ENCODE peak calls at places on chromosomes 5 and 9, in eight cellular contexts. One of them, this sample, is unnamed.
A peak's percentile ranks its signal among the peaks of the same experiment; 100 is the strongest.

GRCh38 chr5:119279093-119279492 is 76.7 kb upstream of the TNFAIP8 start:
- DNase-seq in cardiac muscle cell: no peak
- DNase-seq in mammary epithelial cell: no peak
- DNase-seq in uterus: no peak
- DNase-seq in glutamatergic neuron: no peak
- DNase-seq in tibial nerve: no peak
- DNase-seq in GM20000: no peak
- DNase-seq in Panc1: no peak
- DNase-seq in this sample: no peak

GRCh38 chr9:27204578-27204977 is 92.4 kb downstream of the EQTN start:
- DNase-seq in cardiac muscle cell: no peak
- DNase-seq in mammary epithelial cell: peak; percentile 61
- DNase-seq in uterus: no peak
- DNase-seq in glutamatergic neuron: no peak
- DNase-seq in tibial nerve: no peak
- DNase-seq in GM20000: no peak
- DNase-seq in Panc1: no peak
- DNase-seq in this sample: no peak

GRCh38 chr5:73230264-73231244 is 57.6 kb downstream of the TMEM174 start:
- DNase-seq in cardiac muscle cell: peak; percentile 17
- DNase-seq in mammary epithelial cell: no peak
- DNase-seq in uterus: no peak
- DNase-seq in glutamatergic neuron: peak; percentile 55
- DNase-seq in tibial nerve: no peak
- DNase-seq in GM20000: no peak
- DNase-seq in Panc1: no peak
- DNase-seq in this sample: peak; percentile 32

GRCh38 chr5:35947085-35947484 is 8.7 kb upstream of the CAPSL start:
- DNase-seq in cardiac muscle cell: no peak
- DNase-seq in mammary epithelial cell: no peak
- DNase-seq in uterus: no peak
- DNase-seq in glutamatergic neuron: no peak
- DNase-seq in tibial nerve: no peak
- DNase-seq in GM20000: no peak
- DNase-seq in Panc1: no peak
- DNase-seq in this sample: no peak

GRCh38 chr9:97548819-97549540 is 47.5 kb downstream of the TMOD1 start:
- DNase-seq in cardiac muscle cell: no peak
- DNase-seq in mammary epithelial cell: no peak
- DNase-seq in uterus: peak; percentile 21
- DNase-seq in glutamatergic neuron: no peak
- DNase-seq in tibial nerve: no peak
- DNase-seq in GM20000: no peak
- DNase-seq in Panc1: no peak
- DNase-seq in this sample: no peak

GRCh38 chr9:114390952-114391351 is 3.2 kb upstream of the AKNA start:
- DNase-seq in cardiac muscle cell: no peak
- DNase-seq in mammary epithelial cell: no peak
- DNase-seq in uterus: no peak
- DNase-seq in glutamatergic neuron: no peak
- DNase-seq in tibial nerve: no peak
- DNase-seq in GM20000: no peak
- DNase-seq in Panc1: no peak
- DNase-seq in this sample: no peak

GRCh38 chr5:82584631-82585030 is 306.5 kb upstream of the RPS23 start:
- DNase-seq in cardiac muscle cell: no peak
- DNase-seq in mammary epithelial cell: no peak
- DNase-seq in uterus: no peak
- DNase-seq in glutamatergic neuron: no peak
- DNase-seq in tibial nerve: no peak
- DNase-seq in GM20000: no peak
- DNase-seq in Panc1: no peak
- DNase-seq in this sample: no peak

GRCh38 chr9:96493757-96494156 is 43.8 kb downstream of the HABP4 start:
- DNase-seq in cardiac muscle cell: no peak
- DNase-seq in mammary epithelial cell: no peak
- DNase-seq in uterus: no peak
- DNase-seq in glutamatergic neuron: no peak
- DNase-seq in tibial nerve: no peak
- DNase-seq in GM20000: no peak
- DNase-seq in Panc1: no peak
- DNase-seq in this sample: no peak

GRCh38 chr5:81850494-81850893 is 99.6 kb upstream of the SSBP2 start:
- DNase-seq in cardiac muscle cell: no peak
- DNase-seq in mammary epithelial cell: no peak
- DNase-seq in uterus: peak; percentile 52
- DNase-seq in glutamatergic neuron: peak; percentile 25
- DNase-seq in tibial nerve: no peak
- DNase-seq in GM20000: no peak
- DNase-seq in Panc1: no peak
- DNase-seq in this sample: no peak

GRCh38 chr5:39376293-39376714 is 12.0 kb upstream of the C9 start:
- DNase-seq in cardiac muscle cell: peak; percentile 68
- DNase-seq in mammary epithelial cell: peak; percentile 52
- DNase-seq in uterus: peak; percentile 53
- DNase-seq in glutamatergic neuron: peak; percentile 21
- DNase-seq in tibial nerve: peak; percentile 80
- DNase-seq in GM20000: peak; percentile 47
- DNase-seq in Panc1: peak; percentile 63
- DNase-seq in this sample: peak; percentile 55

GRCh38 chr9:136557036-136557435 is 11.2 kb upstream of the NOTCH1 start:
- DNase-seq in cardiac muscle cell: no peak
- DNase-seq in mammary epithelial cell: no peak
- DNase-seq in uterus: no peak
- DNase-seq in glutamatergic neuron: no peak
- DNase-seq in tibial nerve: no peak
- DNase-seq in GM20000: no peak
- DNase-seq in Panc1: no peak
- DNase-seq in this sample: no peak

GRCh38 chr9:127943746-127944145 is 6.1 kb upstream of the DPM2 start:
- DNase-seq in cardiac muscle cell: peak; percentile 81
- DNase-seq in mammary epithelial cell: peak; percentile 50
- DNase-seq in uterus: peak; percentile 92
- DNase-seq in glutamatergic neuron: peak; percentile 93
- DNase-seq in tibial nerve: peak; percentile 86
- DNase-seq in GM20000: peak; percentile 89
- DNase-seq in Panc1: no peak
- DNase-seq in this sample: peak; percentile 85

GRCh38 chr5:132856011-132856410 is 10.3 kb downstream of the GDF9 start:
- DNase-seq in cardiac muscle cell: no peak
- DNase-seq in mammary epithelial cell: no peak
- DNase-seq in uterus: no peak
- DNase-seq in glutamatergic neuron: no peak
- DNase-seq in tibial nerve: no peak
- DNase-seq in GM20000: no peak
- DNase-seq in Panc1: no peak
- DNase-seq in this sample: no peak

GRCh38 chr5:84885479-84886258 is 501.0 kb upstream of the EDIL3 start:
- DNase-seq in cardiac muscle cell: peak; percentile 53
- DNase-seq in mammary epithelial cell: peak; percentile 35
- DNase-seq in uterus: peak; percentile 37
- DNase-seq in glutamatergic neuron: no peak
- DNase-seq in tibial nerve: no peak
- DNase-seq in GM20000: no peak
- DNase-seq in Panc1: no peak
- DNase-seq in this sample: no peak

GRCh38 chr9:112711050-112711689 is 6.7 kb downstream of the INIP start:
- DNase-seq in cardiac muscle cell: peak; percentile 30
- DNase-seq in mammary epithelial cell: peak; percentile 13
- DNase-seq in uterus: no peak
- DNase-seq in glutamatergic neuron: no peak
- DNase-seq in tibial nerve: no peak
- DNase-seq in GM20000: no peak
- DNase-seq in Panc1: no peak
- DNase-seq in this sample: no peak

DNA sequence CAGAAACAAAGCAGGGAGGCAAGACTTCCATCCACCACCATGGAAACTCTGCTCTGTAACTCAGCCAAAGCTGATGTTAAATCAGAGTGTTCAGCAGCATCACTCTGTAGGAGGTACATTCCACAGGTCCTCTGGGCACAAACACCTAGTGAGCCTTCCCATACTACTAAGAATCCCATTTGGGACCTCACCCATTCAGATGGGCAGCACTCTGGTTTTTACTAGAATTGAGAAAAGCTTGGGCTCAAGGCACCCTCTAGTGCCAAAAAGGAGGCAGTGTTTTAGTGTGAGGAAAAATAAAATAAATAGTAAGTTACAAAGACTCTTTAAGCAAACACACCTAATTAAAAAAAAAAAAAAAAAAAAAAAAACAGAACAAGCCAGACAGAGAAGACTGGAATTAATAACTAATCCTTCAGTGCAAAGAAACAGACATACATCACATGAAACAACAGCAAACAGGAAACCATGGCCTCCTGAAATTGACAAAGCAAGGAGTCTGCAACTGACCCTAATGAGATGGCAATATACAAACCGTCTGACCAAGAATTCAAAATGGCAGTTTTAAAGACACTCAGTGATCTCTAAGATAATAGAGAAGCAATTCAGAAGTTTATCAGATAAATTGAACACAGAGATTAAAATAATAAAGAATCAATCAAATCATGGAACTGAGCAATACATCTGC is 159.5 kb downstream of the GNA14 start:
- DNase-seq in cardiac muscle cell: peak; percentile 18
- DNase-seq in mammary epithelial cell: no peak
- DNase-seq in uterus: no peak
- DNase-seq in glutamatergic neuron: no peak
- DNase-seq in tibial nerve: no peak
- DNase-seq in GM20000: no peak
- DNase-seq in Panc1: no peak
- DNase-seq in this sample: no peak
- TF ChIP-seq CTCF in cardiac muscle cell: peak; percentile 66
- TF ChIP-seq CTCF in mammary epithelial cell: peak; percentile 64
- TF ChIP-seq CTCF in uterus: no peak
- TF ChIP-seq CTCF in glutamatergic neuron: peak; percentile 50
- TF ChIP-seq CTCF in tibial nerve: peak; percentile 9
- TF ChIP-seq CTCF in GM20000: no peak
- TF ChIP-seq CTCF in Panc1: peak; percentile 53
- TF ChIP-seq CTCF in this sample: peak; percentile 54

GRCh38 chr9:2157277-2158105 is 142.3 kb downstream of the SMARCA2 start:
- DNase-seq in cardiac muscle cell: no peak
- DNase-seq in mammary epithelial cell: peak; percentile 72
- DNase-seq in uterus: no peak
- DNase-seq in glutamatergic neuron: no peak
- DNase-seq in tibial nerve: no peak
- DNase-seq in GM20000: peak; percentile 19
- DNase-seq in Panc1: no peak
- DNase-seq in this sample: no peak

GRCh38 chr9:2158729-2159128 is 143.6 kb downstream of the SMARCA2 start:
- DNase-seq in cardiac muscle cell: no peak
- DNase-seq in mammary epithelial cell: no peak
- DNase-seq in uterus: no peak
- DNase-seq in glutamatergic neuron: no peak
- DNase-seq in tibial nerve: no peak
- DNase-seq in GM20000: no peak
- DNase-seq in Panc1: no peak
- DNase-seq in this sample: no peak

GRCh38 chr9:2159521-2160417 is 144.6 kb downstream of the SMARCA2 start:
- DNase-seq in cardiac muscle cell: no peak
- DNase-seq in mammary epithelial cell: peak; percentile 45
- DNase-seq in uterus: no peak
- DNase-seq in glutamatergic neuron: no peak
- DNase-seq in tibial nerve: no peak
- DNase-seq in GM20000: no peak
- DNase-seq in Panc1: no peak
- DNase-seq in this sample: no peak

GRCh38 chr9:2155966-2156365 is 140.8 kb downstream of the SMARCA2 start:
- DNase-seq in cardiac muscle cell: no peak
- DNase-seq in mammary epithelial cell: peak; percentile 56
- DNase-seq in uterus: no peak
- DNase-seq in glutamatergic neuron: no peak
- DNase-seq in tibial nerve: no peak
- DNase-seq in GM20000: no peak
- DNase-seq in Panc1: no peak
- DNase-seq in this sample: no peak

DNA sequence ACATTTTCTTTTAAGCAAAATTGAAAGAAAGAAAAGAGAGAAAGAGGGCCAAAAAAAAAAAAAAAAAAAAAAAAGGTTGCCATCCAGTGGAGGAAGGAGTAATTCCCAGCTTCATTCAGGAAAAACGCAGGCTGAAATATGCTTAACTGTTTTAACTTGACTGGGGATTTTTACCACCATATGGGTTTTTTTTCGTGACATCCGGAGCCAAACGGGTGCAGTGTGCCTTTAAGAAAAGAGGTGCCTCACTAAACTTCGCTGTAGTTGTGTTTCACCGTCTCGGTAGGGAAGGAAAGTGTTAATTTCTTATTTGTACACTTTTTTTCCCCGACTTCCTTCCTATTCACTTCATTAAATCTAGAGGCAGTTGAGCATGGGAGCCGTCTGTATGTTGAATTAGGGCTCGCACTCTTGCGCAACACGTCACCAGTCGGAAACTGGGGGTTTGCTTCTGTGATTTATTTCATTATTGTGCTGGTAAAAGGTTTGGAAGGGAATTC is 143.0 kb downstream of the SMARCA2 start:
- DNase-seq in cardiac muscle cell: peak; percentile 6
- DNase-seq in mammary epithelial cell: peak; percentile 76
- DNase-seq in uterus: peak; percentile 67
- DNase-seq in glutamatergic neuron: no peak
- DNase-seq in tibial nerve: peak; percentile 64
- DNase-seq in GM20000: peak; percentile 44
- DNase-seq in Panc1: no peak
- DNase-seq in this sample: peak; percentile 26
- TF ChIP-seq CTCF in cardiac muscle cell: peak; percentile 19
- TF ChIP-seq CTCF in mammary epithelial cell: peak; percentile 2
- TF ChIP-seq CTCF in uterus: no peak
- TF ChIP-seq CTCF in glutamatergic neuron: no peak
- TF ChIP-seq CTCF in tibial nerve: no peak
- TF ChIP-seq CTCF in GM20000: no peak
- TF ChIP-seq CTCF in Panc1: no peak
- TF ChIP-seq CTCF in this sample: no peak

GRCh38 chr5:64680289-64680688 is 10.0 kb upstream of the SHISAL2B start:
- DNase-seq in cardiac muscle cell: no peak
- DNase-seq in mammary epithelial cell: peak; percentile 48
- DNase-seq in uterus: no peak
- DNase-seq in glutamatergic neuron: no peak
- DNase-seq in tibial nerve: no peak
- DNase-seq in GM20000: no peak
- DNase-seq in Panc1: no peak
- DNase-seq in this sample: peak; percentile 26
- TF ChIP-seq CTCF in cardiac muscle cell: peak; percentile 20
- TF ChIP-seq CTCF in mammary epithelial cell: peak; percentile 15
- TF ChIP-seq CTCF in uterus: no peak
- TF ChIP-seq CTCF in glutamatergic neuron: no peak
- TF ChIP-seq CTCF in tibial nerve: no peak
- TF ChIP-seq CTCF in GM20000: no peak
- TF ChIP-seq CTCF in Panc1: peak; percentile 39
- TF ChIP-seq CTCF in this sample: no peak

DNA sequence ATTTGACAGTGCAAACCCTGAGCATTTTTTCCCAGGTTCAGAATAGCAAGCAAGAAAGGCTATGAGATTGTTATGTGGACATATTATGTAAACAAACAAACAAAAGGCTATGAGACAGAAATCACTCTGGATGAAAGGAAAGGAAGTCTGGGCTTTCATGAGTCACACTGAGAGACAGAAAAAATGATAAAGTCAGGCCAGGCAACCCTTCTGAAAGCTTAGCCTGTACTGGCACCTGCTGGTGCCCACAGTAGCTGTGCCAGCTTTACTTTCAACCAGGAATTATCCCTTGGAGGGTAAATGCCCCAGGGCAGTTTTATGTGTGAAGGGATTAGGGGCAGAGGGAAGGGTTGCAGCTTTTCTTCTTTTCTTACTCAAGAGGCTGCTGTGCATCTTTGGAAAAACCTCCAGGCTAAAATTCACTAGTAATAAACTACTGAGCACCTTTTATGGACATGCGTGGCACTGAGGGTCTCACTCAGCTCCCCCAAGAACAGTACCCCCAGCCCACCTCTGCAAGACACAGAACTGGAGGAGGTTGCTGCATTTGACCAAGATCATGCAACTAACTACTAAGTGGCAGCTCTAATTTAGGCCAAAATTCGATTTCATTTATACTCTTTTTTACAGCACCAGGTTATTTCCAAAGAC is 41.7 kb downstream of the ACTL7B start:
- DNase-seq in cardiac muscle cell: no peak
- DNase-seq in mammary epithelial cell: peak; percentile 71
- DNase-seq in uterus: no peak
- DNase-seq in glutamatergic neuron: no peak
- DNase-seq in tibial nerve: no peak
- DNase-seq in GM20000: no peak
- DNase-seq in Panc1: peak; percentile 20
- DNase-seq in this sample: peak; percentile 17
- TF ChIP-seq CTCF in cardiac muscle cell: peak; percentile 41
- TF ChIP-seq CTCF in mammary epithelial cell: peak; percentile 84
- TF ChIP-seq CTCF in uterus: peak; percentile 6
- TF ChIP-seq CTCF in glutamatergic neuron: no peak
- TF ChIP-seq CTCF in tibial nerve: peak; percentile 24
- TF ChIP-seq CTCF in GM20000: no peak
- TF ChIP-seq CTCF in Panc1: peak; percentile 7
- TF ChIP-seq CTCF in this sample: no peak